ENCODE peak calls at places on chromosome 17, in four cellular contexts. Q, A, D and C are unnamed samples.

GRCh38 chr17:2688351-2689342 is 22.9 kb downstream of the CLUH start:
- DNase-seq in A (no peak), D (peak; percentile 54), Q (no peak), C (peak; percentile 64)

GRCh38 chr17:63943745-63944144 is 11.6 kb upstream of the CD79B start:
- DNase-seq in Q (no peak), D (no peak), A (no peak), C (no peak)

GRCh38 chr17:4750606-4751005 is 10.9 kb upstream of the CXCL16 start:
- DNase-seq in Q (no peak), D (no peak), A (no peak), C (no peak)

GRCh38 chr17:38509772-38510423 is 81.6 kb downstream of the ARHGAP23 start:
- DNase-seq in D (no peak), A (no peak), Q (no peak), C (no peak)

GRCh38 chr17:49223517-49224197 is 6.9 kb downstream of the PHOSPHO1 start:
- DNase-seq in A (peak; percentile 27), Q (peak; percentile 73), D (peak; percentile 72), C (peak; percentile 64)

GRCh38 chr17:73093286-73093685 is 798 bp upstream of the SLC39A11 start:
- DNase-seq in D (no peak), A (no peak), Q (no peak), C (no peak)

GRCh38 chr17:78550464-78550863 is 26.7 kb downstream of the DNAH17 start:
- DNase-seq in A (no peak), D (no peak), Q (no peak), C (no peak)

GRCh38 chr17:73718912-73719311 is 74.7 kb upstream of the SDK2 start:
- DNase-seq in A (no peak), Q (no peak), D (no peak), C (no peak)

GRCh38 chr17:49910094-49910857 is 58.7 kb upstream of the DLX4 start:
- DNase-seq in D (no peak), A (no peak), Q (no peak), C (no peak)

GRCh38 chr17:71632328-71632727 is 488.5 kb upstream of the SOX9 start:
- DNase-seq in A (no peak), Q (no peak), D (no peak), C (no peak)

GRCh38 chr17:83128306-83129240 is 49.2 kb downstream of the METRNL start:
- DNase-seq in A (no peak), Q (no peak), D (no peak), C (peak; percentile 25)

GRCh38 chr17:3594976-3595375 is 14.2 kb downstream of the TRPV1 start:
- DNase-seq in D (no peak), Q (no peak), A (no peak), C (no peak)

GRCh38 chr17:31374083-31374447 is 17.4 kb upstream of the RAB11FIP4 start:
- DNase-seq in D (no peak), Q (no peak), A (no peak), C (no peak)

GRCh38 chr17:83180264-83180995 is 101.0 kb downstream of the METRNL start:
- DNase-seq in Q (no peak), D (peak; percentile 8), A (no peak), C (no peak)

GRCh38 chr17:79803997-79804855 is 7.3 kb upstream of the CBX8 start:
- DNase-seq in D (no peak), A (no peak), Q (no peak), C (no peak)

GRCh38 chr17:32497431-32498205 is 10.8 kb downstream of the CDK5R1 start:
- DNase-seq in D (no peak), A (no peak), Q (no peak), C (peak; percentile 21)

GRCh38 chr17:17568772-17569195 is 22.7 kb downstream of the PEMT start:
- DNase-seq in A (peak; percentile 6), D (peak; percentile 77), Q (peak; percentile 80), C (peak; percentile 78)

GRCh38 chr17:31580331-31581021 is 189.0 kb downstream of the RAB11FIP4 start:
- DNase-seq in A (no peak), D (peak; percentile 47), Q (no peak), C (no peak)

GRCh38 chr17:66407864-66408263 is 105.5 kb downstream of the PRKCA start:
- DNase-seq in A (no peak), Q (no peak), D (no peak), C (no peak)

GRCh38 chr17:43636446-43636845 is 25.3 kb downstream of the MEOX1 start:
- DNase-seq in Q (no peak), A (no peak), D (no peak), C (no peak)

GRCh38 chr17:57152916-57153528 is 68.0 kb downstream of the AKAP1 start:
- DNase-seq in Q (no peak), D (no peak), A (no peak), C (no peak)

GRCh38 chr17:38868095-38868967 is 1.5 kb upstream of the LASP1 start:
- DNase-seq in Q (peak; percentile 56), A (no peak), D (peak; percentile 77), C (peak; percentile 67)

GRCh38 chr17:79305831-79306687 is 231.4 kb downstream of the ENGASE start:
- DNase-seq in A (no peak), D (peak; percentile 29), Q (no peak), C (no peak)

GRCh38 chr17:12362853-12363252 is 302.8 kb upstream of the MYOCD start:
- DNase-seq in Q (no peak), A (no peak), D (peak; percentile 24), C (no peak)

GRCh38 chr17:51133365-51133764 is 12.7 kb upstream of the SPAG9 start:
- DNase-seq in Q (no peak), A (no peak), D (no peak), C (no peak)

GRCh38 chr17:35160354-35161201 is 13.0 kb downstream of the UNC45B start:
- DNase-seq in D (no peak), Q (no peak), A (peak; percentile 32), C (no peak)

GRCh38 chr17:14372905-14373559 is 72.2 kb downstream of the HS3ST3B1 start:
- DNase-seq in D (no peak), Q (no peak), A (no peak), C (no peak)

GRCh38 chr17:50165867-50166517 is at the start of gene SGCA:
- DNase-seq in A (no peak), Q (no peak), D (no peak), C (peak; percentile 71)

GRCh38 chr17:82416771-82417170 is 1.4 kb upstream of the HEXD start:
- DNase-seq in A (no peak), D (no peak), Q (no peak), C (no peak)

GRCh38 chr17:1725642-1726511 is 1.4 kb downstream of the WDR81 start:
- DNase-seq in A (no peak), D (no peak), Q (no peak), C (peak; percentile 24)

GRCh38 chr17:51372345-51373004 is 112.1 kb downstream of the UTP18 start:
- DNase-seq in D (peak; percentile 39), A (no peak), Q (peak; percentile 13), C (no peak)

GRCh38 chr17:4739122-4740024 is at the start of the genes CXCL16 and ZMYND15:
- DNase-seq in D (peak; percentile 69), A (peak; percentile 54), Q (peak; percentile 83), C (peak; percentile 47)

GRCh38 chr17:16398270-16399267 is 16.8 kb upstream of the TRPV2 start:
- DNase-seq in A (no peak), Q (no peak), D (peak; percentile 17), C (no peak)

GRCh38 chr17:40602445-40603443 is 37.5 kb upstream of the CCR7 start:
- DNase-seq in A (peak; percentile 55), D (no peak), Q (no peak), C (no peak)

GRCh38 chr17:17416007-17416399 is 60.8 kb upstream of the MED9 start:
- DNase-seq in D (peak; percentile 62), Q (no peak), A (no peak), C (no peak)

GRCh38 chr17:4448197-4448980 is 14.6 kb downstream of the SPNS3 start:
- DNase-seq in Q (no peak), A (no peak), D (no peak), C (no peak)

GRCh38 chr17:18031955-18032354 is 7.0 kb downstream of the ATPAF2 start:
- DNase-seq in D (no peak), Q (no peak), A (no peak), C (no peak)

GRCh38 chr17:56175299-56175935 is 22.1 kb downstream of the ANKFN1 start:
- DNase-seq in D (no peak), A (no peak), Q (no peak), C (no peak)

GRCh38 chr17:67833134-67833533 is 7.8 kb downstream of the BPTF start:
- DNase-seq in Q (no peak), D (no peak), A (no peak), C (no peak)

GRCh38 chr17:67836205-67836987 is 11.1 kb downstream of the BPTF start:
- DNase-seq in Q (no peak), A (no peak), D (no peak), C (no peak)

GRCh38 chr17:67837965-67838364 is 12.7 kb downstream of the BPTF start:
- DNase-seq in A (no peak), Q (no peak), D (no peak), C (no peak)

GRCh38 chr17:67833946-67834631 is 8.8 kb downstream of the BPTF start:
- DNase-seq in Q (no peak), D (no peak), A (no peak), C (no peak)

DNA sequence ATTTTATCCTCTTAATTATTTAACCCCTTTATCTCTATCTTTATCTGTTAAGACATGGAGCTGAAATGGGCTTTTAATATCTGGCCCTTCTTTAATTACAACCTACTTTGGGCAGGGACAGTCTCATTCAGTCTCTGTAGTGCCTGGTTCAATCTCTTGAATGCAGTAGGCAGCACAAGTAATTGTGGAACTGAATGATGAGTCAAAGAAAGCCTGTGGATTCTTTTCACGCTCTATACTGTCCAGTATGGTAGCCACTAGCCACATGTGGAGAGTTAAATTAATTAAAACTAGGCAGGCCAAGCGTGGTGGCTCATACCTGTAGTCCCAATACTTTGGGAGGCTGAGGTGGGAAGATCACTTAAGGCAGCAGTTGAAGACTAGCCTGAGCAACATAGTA is 9.3 kb downstream of the BPTF start:
- DNase-seq in Q (no peak), D (no peak), A (no peak), C (no peak)
- H3K4me1 ChIP-seq in Q (peaks cover 18% of the 10 kb centered on the region), D (peaks cover 16% of the 10 kb centered on the region), A (peaks cover 15% of the 10 kb centered on the region), C (peaks cover 10% of the 10 kb centered on the region)

GRCh38 chr17:61451538-61452300 is 503 bp upstream of the TBX4 start:
- DNase-seq in D (no peak), A (no peak), Q (no peak), C (no peak)
- H3K27me3 ChIP-seq in D (peaks cover 67% of the 10 kb centered on the region), A (peaks cover 33% of the 10 kb centered on the region), Q (peaks cover 99% of the 10 kb centered on the region), C (peaks cover 71% of the 10 kb centered on the region)

GRCh38 chr17:42518755-42519545 is 17.1 kb upstream of the NAGLU start:
- DNase-seq in D (peak; percentile 60), Q (peak; percentile 91), A (no peak), C (peak; percentile 73)
- H3K4me1 ChIP-seq in D (peaks cover 60% of the 10 kb centered on the region), Q (peaks cover 48% of the 10 kb centered on the region), A (no peaks in the 10 kb centered on the region), C (peaks cover 78% of the 10 kb centered on the region)

GRCh38 chr17:81368623-81369022 is 26.6 kb upstream of the BAHCC1 start:
- DNase-seq in D (no peak), Q (no peak), A (no peak), C (no peak)
- H3K27me3 ChIP-seq in D (no peaks in the 10 kb centered on the region), Q (peaks cover 12% of the 10 kb centered on the region), A (peaks cover 29% of the 10 kb centered on the region), C (no peaks in the 10 kb centered on the region)

DNA sequence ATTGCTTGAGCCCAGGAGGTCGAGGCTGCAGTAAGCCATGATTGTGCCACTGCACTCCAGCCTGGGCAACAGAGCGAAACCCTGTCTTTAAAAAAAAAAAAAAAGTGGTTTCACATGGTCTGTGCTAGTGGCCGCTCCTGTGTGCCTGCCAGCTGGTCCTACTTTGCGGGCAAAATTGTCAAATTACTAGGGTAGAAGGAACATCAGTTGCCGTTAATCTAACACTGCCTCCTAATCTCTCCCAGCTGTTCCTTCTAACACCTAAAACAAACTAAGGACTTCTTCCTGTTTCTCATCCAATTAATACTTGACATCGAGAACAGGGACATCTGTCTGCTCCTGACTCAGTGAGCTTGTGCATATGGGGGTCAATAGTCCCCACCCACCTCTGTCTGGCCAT is 23.9 kb downstream of the TMEM11 start:
- DNase-seq in A (no peak), D (no peak), Q (no peak), C (no peak)
- H3K4me1 ChIP-seq in A (no peaks in the 10 kb centered on the region), D (no peaks in the 10 kb centered on the region), Q (no peaks in the 10 kb centered on the region), C (peaks cover 37% of the 10 kb centered on the region)